ENCODE peak calls at places on chromosomes 13 and 19, in ten cellular contexts. M, Z, S, D, T, P, U, K, X and N are unnamed samples.

GRCh38 chr13:46183018-46183940 is 1.3 kb upstream of the LCP1 start:
- DNase-seq in M (no peak), Z (no peak), S (no peak), D (no peak), T (no peak), P (no peak), U (no peak), K (no peak), X (no peak), N (no peak)

GRCh38 chr13:100089633-100090032 is 740 bp downstream of the PCCA start:
- DNase-seq in M (no peak), Z (no peak), S (no peak), D (no peak), T (no peak), P (no peak), U (no peak), K (peak), X (peak), N (no peak)

GRCh38 chr13:37490176-37490575 is 108.4 kb downstream of the POSTN start:
- DNase-seq in M (no peak), Z (no peak), S (no peak), D (no peak), T (no peak), P (no peak), U (no peak), K (no peak), X (peak), N (no peak)

GRCh38 chr19:33482486-33482885 is 39.1 kb downstream of the PEPD start:
- DNase-seq in M (no peak), Z (no peak), S (no peak), D (no peak), T (no peak), P (no peak), U (no peak), K (no peak), X (peak), N (no peak)

GRCh38 chr13:107043016-107043957 is 475.4 kb upstream of the ARGLU1 start:
- DNase-seq in M (peak), Z (no peak), S (no peak), D (no peak), T (peak), P (no peak), U (no peak), K (no peak), X (no peak), N (no peak)

GRCh38 chr19:16677060-16677459 is 16.1 kb downstream of the TMEM38A start:
- DNase-seq in M (no peak), Z (no peak), S (no peak), D (no peak), T (no peak), P (no peak), U (no peak), K (no peak), X (no peak), N (no peak)

GRCh38 chr19:22260499-22260898 is 25.7 kb upstream of the ZNF729 start:
- DNase-seq in M (no peak), Z (no peak), S (no peak), D (no peak), T (no peak), P (no peak), U (no peak), K (no peak), X (no peak), N (no peak)

GRCh38 chr13:110390572-110390971 is 83.5 kb downstream of the COL4A2 start:
- DNase-seq in M (no peak), Z (no peak), S (no peak), D (no peak), T (peak), P (no peak), U (no peak), K (no peak), X (peak), N (no peak)

GRCh38 chr13:95948646-95949045 is 104.6 kb downstream of the UGGT2 start:
- DNase-seq in M (no peak), Z (no peak), S (no peak), D (no peak), T (peak), P (no peak), U (no peak), K (no peak), X (peak), N (no peak)

GRCh38 chr13:38180100-38180499 is 169.6 kb upstream of the UFM1 start:
- DNase-seq in M (no peak), Z (no peak), S (no peak), D (no peak), T (no peak), P (no peak), U (no peak), K (no peak), X (peak), N (no peak)

GRCh38 chr19:36489920-36490415 is 607 bp upstream of the ZNF566 start:
- DNase-seq in M (peak), Z (peak), S (peak), D (peak), T (peak), P (peak), U (no peak), K (peak), X (peak), N (no peak)

GRCh38 chr19:17948967-17949930 is 16.4 kb downstream of the CCDC124 start:
- DNase-seq in M (no peak), Z (peak), S (no peak), D (no peak), T (no peak), P (no peak), U (no peak), K (no peak), X (no peak), N (no peak)

GRCh38 chr19:40605201-40605971 is 4.2 kb downstream of the LTBP4 start:
- DNase-seq in M (peak), Z (peak), S (peak), D (no peak), T (no peak), P (peak), U (peak), K (peak), X (peak), N (no peak)

GRCh38 chr13:68467160-68467559 is 1237.0 kb upstream of the PCDH9 start:
- DNase-seq in M (no peak), Z (no peak), S (no peak), D (no peak), T (no peak), P (no peak), U (no peak), K (no peak), X (no peak), N (no peak)

GRCh38 chr19:8536282-8536681 is 22.3 kb upstream of the ZNF414 start:
- DNase-seq in M (no peak), Z (no peak), S (no peak), D (no peak), T (no peak), P (no peak), U (no peak), K (no peak), X (no peak), N (no peak)

GRCh38 chr19:34808566-34808965 is 35.6 kb upstream of the ZNF599 start:
- DNase-seq in M (no peak), Z (no peak), S (no peak), D (no peak), T (peak), P (no peak), U (no peak), K (no peak), X (peak), N (no peak)